ENCODE peak calls at places on chromosomes 2 and 18, in six cellular contexts. One of them, this sample, is unnamed.
A peak's percentile ranks its signal among the peaks of the same experiment; 100 is the strongest.

GRCh38 chr18:76358774-76359173 is 136.3 kb downstream of the ZNF516 start:
- DNase-seq in NCI-H1092 treated with DMSO at 0.1 percent for 48 hours: no peak
- DNase-seq in OCI-LY7: no peak
- DNase-seq in HT-29: no peak
- DNase-seq in HEK293T: no peak
- DNase-seq in AG08395: no peak
- DNase-seq in this sample: no peak

GRCh38 chr18:51666717-51667320 is 469.3 kb upstream of the MEX3C start:
- DNase-seq in HT-29: no peak
- DNase-seq in AG08395: no peak
- DNase-seq in OCI-LY7: no peak
- DNase-seq in HEK293T: no peak
- DNase-seq in NCI-H1092 treated with DMSO at 0.1 percent for 48 hours: peak; percentile 86
- DNase-seq in this sample: no peak

GRCh38 chr2:216221806-216222205 is 112.7 kb downstream of the XRCC5 start:
- DNase-seq in HEK293T: no peak
- DNase-seq in HT-29: no peak
- DNase-seq in AG08395: peak; percentile 60
- DNase-seq in NCI-H1092 treated with DMSO at 0.1 percent for 48 hours: no peak
- DNase-seq in OCI-LY7: no peak
- DNase-seq in this sample: no peak

GRCh38 chr2:86274265-86274917 is 63.0 kb downstream of the REEP1 start:
- DNase-seq in HT-29: no peak
- DNase-seq in OCI-LY7: no peak
- DNase-seq in AG08395: peak; percentile 81
- DNase-seq in NCI-H1092 treated with DMSO at 0.1 percent for 48 hours: no peak
- DNase-seq in HEK293T: no peak
- DNase-seq in this sample: no peak

GRCh38 chr2:56448999-56449431 is 265.2 kb downstream of the CCDC85A start:
- DNase-seq in HT-29: peak; percentile 94
- DNase-seq in AG08395: no peak
- DNase-seq in NCI-H1092 treated with DMSO at 0.1 percent for 48 hours: no peak
- DNase-seq in HEK293T: no peak
- DNase-seq in OCI-LY7: no peak
- DNase-seq in this sample: no peak

GRCh38 chr18:43022874-43023273 is 92.6 kb downstream of the RIT2 start:
- DNase-seq in OCI-LY7: no peak
- DNase-seq in HEK293T: no peak
- DNase-seq in NCI-H1092 treated with DMSO at 0.1 percent for 48 hours: no peak
- DNase-seq in HT-29: no peak
- DNase-seq in AG08395: no peak
- DNase-seq in this sample: no peak

GRCh38 chr2:154620490-154620889 is 78.0 kb upstream of the KCNJ3 start:
- DNase-seq in HEK293T: no peak
- DNase-seq in AG08395: no peak
- DNase-seq in OCI-LY7: no peak
- DNase-seq in NCI-H1092 treated with DMSO at 0.1 percent for 48 hours: no peak
- DNase-seq in HT-29: no peak
- DNase-seq in this sample: no peak

GRCh38 chr2:130327703-130328527 is 14.8 kb upstream of the IMP4 start:
- DNase-seq in HT-29: peak; percentile 34
- DNase-seq in NCI-H1092 treated with DMSO at 0.1 percent for 48 hours: no peak
- DNase-seq in OCI-LY7: no peak
- DNase-seq in HEK293T: no peak
- DNase-seq in AG08395: peak; percentile 17
- DNase-seq in this sample: no peak

GRCh38 chr18:48785686-48786470 is 164.9 kb downstream of the SMAD7 start:
- DNase-seq in HT-29: no peak
- DNase-seq in NCI-H1092 treated with DMSO at 0.1 percent for 48 hours: no peak
- DNase-seq in HEK293T: no peak
- DNase-seq in OCI-LY7: no peak
- DNase-seq in AG08395: no peak
- DNase-seq in this sample: no peak

GRCh38 chr2:25176541-25177368 is 8.4 kb upstream of the POMC start:
- DNase-seq in AG08395: no peak
- DNase-seq in NCI-H1092 treated with DMSO at 0.1 percent for 48 hours: peak; percentile 42
- DNase-seq in OCI-LY7: no peak
- DNase-seq in HEK293T: no peak
- DNase-seq in HT-29: no peak
- DNase-seq in this sample: no peak

GRCh38 chr2:96819876-96820511 is 3.9 kb downstream of the CNNM3 start:
- DNase-seq in HEK293T: no peak
- DNase-seq in NCI-H1092 treated with DMSO at 0.1 percent for 48 hours: no peak
- DNase-seq in OCI-LY7: no peak
- DNase-seq in HT-29: no peak
- DNase-seq in AG08395: no peak
- DNase-seq in this sample: no peak

GRCh38 chr18:29328932-29329331 is 1152.0 kb upstream of the CDH2 start:
- DNase-seq in NCI-H1092 treated with DMSO at 0.1 percent for 48 hours: no peak
- DNase-seq in AG08395: no peak
- DNase-seq in HEK293T: no peak
- DNase-seq in HT-29: no peak
- DNase-seq in OCI-LY7: no peak
- DNase-seq in this sample: no peak

GRCh38 chr2:28661589-28662001 is 90.0 kb upstream of the PPP1CB start:
- DNase-seq in NCI-H1092 treated with DMSO at 0.1 percent for 48 hours: peak; percentile 44
- DNase-seq in AG08395: peak; percentile 63
- DNase-seq in OCI-LY7: no peak
- DNase-seq in HEK293T: no peak
- DNase-seq in HT-29: no peak
- DNase-seq in this sample: no peak

GRCh38 chr2:25743132-25743830 is 69.9 kb upstream of the DTNB start:
- DNase-seq in OCI-LY7: peak; percentile 72
- DNase-seq in AG08395: no peak
- DNase-seq in HEK293T: no peak
- DNase-seq in NCI-H1092 treated with DMSO at 0.1 percent for 48 hours: no peak
- DNase-seq in HT-29: no peak
- DNase-seq in this sample: no peak

GRCh38 chr2:173998386-173998785 is 33.2 kb upstream of the SP3 start:
- DNase-seq in NCI-H1092 treated with DMSO at 0.1 percent for 48 hours: no peak
- DNase-seq in HEK293T: no peak
- DNase-seq in AG08395: no peak
- DNase-seq in HT-29: no peak
- DNase-seq in OCI-LY7: no peak
- DNase-seq in this sample: no peak

GRCh38 chr2:195659114-195659513 is 2.1 kb downstream of the SLC39A10 start:
- DNase-seq in HEK293T: no peak
- DNase-seq in AG08395: no peak
- DNase-seq in OCI-LY7: peak; percentile 61
- DNase-seq in HT-29: peak; percentile 16
- DNase-seq in NCI-H1092 treated with DMSO at 0.1 percent for 48 hours: no peak
- DNase-seq in this sample: no peak

GRCh38 chr18:57466307-57466706 is 31.1 kb downstream of the ONECUT2 start:
- DNase-seq in AG08395: peak; percentile 18
- DNase-seq in OCI-LY7: no peak
- DNase-seq in HT-29: no peak
- DNase-seq in HEK293T: no peak
- DNase-seq in NCI-H1092 treated with DMSO at 0.1 percent for 48 hours: no peak
- DNase-seq in this sample: no peak

GRCh38 chr2:57314682-57315081 is 731.9 kb upstream of the VRK2 start:
- DNase-seq in HEK293T: no peak
- DNase-seq in AG08395: no peak
- DNase-seq in NCI-H1092 treated with DMSO at 0.1 percent for 48 hours: no peak
- DNase-seq in OCI-LY7: no peak
- DNase-seq in HT-29: no peak
- DNase-seq in this sample: no peak

GRCh38 chr2:130338793-130339345 is 3.8 kb upstream of the IMP4 start:
- DNase-seq in NCI-H1092 treated with DMSO at 0.1 percent for 48 hours: no peak
- DNase-seq in OCI-LY7: no peak
- DNase-seq in HT-29: no peak
- DNase-seq in AG08395: no peak
- DNase-seq in HEK293T: no peak
- DNase-seq in this sample: no peak

GRCh38 chr18:76465630-76466409 is 29.2 kb downstream of the ZNF516 start:
- DNase-seq in AG08395: no peak
- DNase-seq in HT-29: no peak
- DNase-seq in OCI-LY7: no peak
- DNase-seq in HEK293T: no peak
- DNase-seq in NCI-H1092 treated with DMSO at 0.1 percent for 48 hours: no peak
- DNase-seq in this sample: no peak

GRCh38 chr18:57819671-57820460 is 16.8 kb upstream of the ATP8B1 start:
- DNase-seq in OCI-LY7: no peak
- DNase-seq in HT-29: peak; percentile 74
- DNase-seq in HEK293T: peak; percentile 33
- DNase-seq in AG08395: peak; percentile 59
- DNase-seq in NCI-H1092 treated with DMSO at 0.1 percent for 48 hours: peak; percentile 5
- DNase-seq in this sample: no peak

GRCh38 chr2:195898505-195898904 is 170.1 kb downstream of the DNAH7 start:
- DNase-seq in NCI-H1092 treated with DMSO at 0.1 percent for 48 hours: peak; percentile 20
- DNase-seq in AG08395: peak; percentile 94
- DNase-seq in HEK293T: peak; percentile 39
- DNase-seq in HT-29: peak; percentile 79
- DNase-seq in OCI-LY7: no peak
- DNase-seq in this sample: no peak

GRCh38 chr2:20224716-20225293 is at the start of gene SDC1:
- DNase-seq in HEK293T: peak; percentile 66
- DNase-seq in HT-29: no peak
- DNase-seq in NCI-H1092 treated with DMSO at 0.1 percent for 48 hours: no peak
- DNase-seq in OCI-LY7: no peak
- DNase-seq in AG08395: peak; percentile 57
- DNase-seq in this sample: no peak

This sample was measured in stimulated activated CD4-positive, alpha-beta T cell treated with anti-CD3 and anti-CD28 coated beads, TNF-alpha, amount 100 ng/mL, for 4 hours.